ENCODE peak calls at places on chromosomes 3 and 15, in four cellular contexts. P is CD4-positive, alpha-beta T cell; Y is hepatocyte; S is mammary epithelial cell. C is an unnamed sample.

GRCh38 chr3:76078101-76078500 is 292.8 kb upstream of the ZNF717 start:
- DNase-seq in P (no peak), Y (no peak), S (no peak), C (no peak)

GRCh38 chr3:63986147-63986546 is 37.1 kb downstream of the PSMD6 start:
- DNase-seq in S (no peak), Y (peak; percentile 19), P (no peak), C (no peak)

GRCh38 chr3:45092132-45093031 is 53.8 kb downstream of the CDCP1 start:
- DNase-seq in S (peak; percentile 94), Y (peak; percentile 81), P (no peak), C (no peak)

GRCh38 chr3:193803288-193803687 is 210.3 kb downstream of the OPA1 start:
- DNase-seq in P (no peak), S (no peak), Y (peak; percentile 50), C (no peak)

GRCh38 chr15:56383011-56383410 is 17.8 kb downstream of the TEX9 start:
- DNase-seq in P (no peak), S (peak; percentile 13), Y (no peak), C (no peak)

GRCh38 chr3:157429703-157430102 is 6.9 kb upstream of the PTX3 start:
- DNase-seq in S (no peak), Y (no peak), P (no peak), C (no peak)

GRCh38 chr15:74653426-74654082 is 37.9 kb downstream of the CLK3 start:
- DNase-seq in Y (no peak), S (peak; percentile 60), P (no peak), C (no peak)

GRCh38 chr15:58865420-58865880 is 68.0 kb downstream of the SLTM start:
- DNase-seq in S (no peak), Y (no peak), P (no peak), C (no peak)

GRCh38 chr3:139797724-139798343 is 120.1 kb upstream of the NMNAT3 start:
- DNase-seq in P (no peak), S (peak; percentile 24), Y (peak; percentile 75), C (no peak)

GRCh38 chr3:145865329-145865904 is 295.6 kb downstream of the PLOD2 start:
- DNase-seq in S (no peak), Y (no peak), P (no peak), C (no peak)

GRCh38 chr15:79088426-79089205 is 2.0 kb downstream of the RASGRF1 start:
- DNase-seq in S (no peak), P (no peak), Y (no peak), C (no peak)

GRCh38 chr3:11494131-11494916 is 149.4 kb downstream of the VGLL4 start:
- DNase-seq in S (no peak), P (no peak), Y (no peak), C (no peak)

GRCh38 chr3:9976736-9977709 is 9.6 kb downstream of the EMC3 start:
- DNase-seq in Y (peak; percentile 84), S (peak; percentile 94), P (no peak), C (peak; percentile 46)

GRCh38 chr3:71110531-71111222 is 472.9 kb downstream of the FOXP1 start:
- DNase-seq in P (no peak), Y (no peak), S (no peak), C (no peak)
- H3K27ac ChIP-seq in P (no peak overlapping the region), Y (no peak overlapping the region), S (no peak overlapping the region), C (no peak overlapping the region)

GRCh38 chr3:53744351-53744750 is 101.9 kb downstream of the CHDH start:
- DNase-seq in Y (peak; percentile 43), P (no peak), S (no peak), C (no peak)
- TF ChIP-seq CTCF in Y (no peak), P (no peak), S (no peak), C (no peak)

GRCh38 chr15:95303659-95304058 is 1026.8 kb upstream of the NR2F2 start:
- DNase-seq in Y (no peak), P (no peak), S (no peak), C (no peak)

GRCh38 chr15:95304116-95304873 is 1026.2 kb upstream of the NR2F2 start:
- DNase-seq in P (no peak), Y (peak; percentile 30), S (no peak), C (no peak)

GRCh38 chr15:95302809-95303208 is 1027.7 kb upstream of the NR2F2 start:
- DNase-seq in P (no peak), Y (no peak), S (no peak), C (no peak)

GRCh38 chr15:95307115-95307514 is 1023.4 kb upstream of the NR2F2 start:
- DNase-seq in P (no peak), Y (no peak), S (no peak), C (no peak)

DNA sequence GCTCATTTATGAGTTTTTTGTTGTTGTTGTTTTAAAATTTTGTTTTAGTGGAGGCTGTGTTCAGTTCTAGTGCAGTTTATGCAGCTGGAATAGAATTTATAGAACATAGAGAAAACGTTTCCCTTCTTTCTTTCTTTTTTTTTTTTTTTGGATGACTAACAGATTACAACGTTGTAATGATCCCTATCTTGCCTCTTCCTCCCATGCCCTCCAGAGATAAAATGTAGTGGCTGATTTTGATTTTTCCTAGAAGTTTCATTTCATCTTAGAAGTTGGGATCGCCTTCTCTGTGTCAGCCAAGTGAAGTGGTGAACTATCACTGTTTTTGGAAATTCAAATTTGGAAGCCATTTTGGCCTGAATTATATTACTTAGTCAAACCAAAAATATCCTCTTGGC is 1025.6 kb upstream of the NR2F2 start:
- DNase-seq in P (no peak), Y (no peak), S (no peak), C (no peak)
- H3K27ac ChIP-seq in P (no peak overlapping the region), Y (peak overlapping the region; percentile 35), S (no peak overlapping the region), C (peak overlapping the region; percentile 42)

GRCh38 chr3:149965278-149965677 is 5.4 kb downstream of the PFN2 start:
- DNase-seq in Y (no peak), S (no peak), P (no peak), C (no peak)

GRCh38 chr3:149964296-149964695 is 6.4 kb downstream of the PFN2 start:
- DNase-seq in P (no peak), Y (no peak), S (no peak), C (no peak)

GRCh38 chr3:149968216-149968615 is 2.5 kb downstream of the PFN2 start:
- DNase-seq in S (peak; percentile 51), P (no peak), Y (no peak), C (no peak)

GRCh38 chr3:149969110-149969944 is 1.4 kb downstream of the PFN2 start:
- DNase-seq in P (no peak), Y (peak; percentile 83), S (peak; percentile 72), C (no peak)

DNA sequence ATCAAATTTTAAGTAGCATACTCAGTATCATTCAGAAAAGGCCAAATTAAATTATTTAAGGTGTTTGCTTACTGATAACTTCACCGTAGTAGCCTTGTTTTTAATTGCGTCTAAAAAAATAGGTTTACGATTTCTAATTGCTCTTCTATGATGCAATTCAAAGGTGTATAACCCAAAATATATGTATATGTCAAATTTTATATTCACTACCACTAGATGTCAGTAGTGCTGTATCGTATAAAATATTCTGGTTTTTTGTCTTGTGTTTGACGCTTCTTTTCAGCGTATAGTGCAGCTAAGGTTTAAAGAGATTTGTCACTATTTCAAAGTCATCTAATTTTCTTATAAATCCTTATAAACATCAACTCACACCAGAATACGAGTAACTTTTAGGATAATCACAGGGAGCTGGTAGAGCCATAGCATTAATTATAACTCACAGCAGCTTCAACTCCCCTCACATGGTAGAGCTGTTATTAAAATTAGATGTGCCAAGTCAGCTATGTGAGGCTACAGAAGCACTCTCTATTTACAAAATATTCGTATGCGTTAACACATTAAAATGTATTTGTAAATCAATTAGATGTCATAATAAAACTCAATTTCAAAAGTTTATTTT is 3.5 kb downstream of the PFN2 start:
- DNase-seq in P (no peak), S (peak; percentile 47), Y (peak; percentile 46), C (no peak)
- TF ChIP-seq CTCF in P (peak; percentile 73), S (peak; percentile 33), Y (peak; percentile 66), C (peak; percentile 79)

GRCh38 chr3:138082992-138083386 is 32.4 kb downstream of the DZIP1L start:
- DNase-seq in P (no peak), Y (no peak), S (peak; percentile 31), C (no peak)
- H3K27ac ChIP-seq in P (no peak overlapping the region), Y (peak overlapping the region; percentile 51), S (peak overlapping the region; percentile 85), C (no peak overlapping the region)

GRCh38 chr3:131549340-131549739 is 46.6 kb upstream of the MRPL3 start:
- DNase-seq in Y (no peak), P (no peak), S (no peak), C (no peak)
- TF ChIP-seq CTCF in Y (peak; percentile 29), P (no peak), S (peak; percentile 44), C (no peak)

C was measured in dorsolateral prefrontal cortex.